ENCODE peak calls at places on chromosomes 7 and 10, in five cellular contexts. One of them, this sample, is unnamed.

GRCh38 chr7:27189560-27190283 is 4.7 kb upstream of the HOXA11 start:
- DNase-seq in sigmoid colon: no peak
- DNase-seq in pancreas: no peak
- DNase-seq in adrenal gland: no peak
- DNase-seq in brain microvascular endothelial cell: no peak
- DNase-seq in this sample: no peak

GRCh38 chr10:132512693-132513345 is 24.8 kb upstream of the INPP5A start:
- DNase-seq in pancreas: no peak
- DNase-seq in adrenal gland: no peak
- DNase-seq in brain microvascular endothelial cell: no peak
- DNase-seq in sigmoid colon: peak
- DNase-seq in this sample: peak

GRCh38 chr10:18658301-18658991 is 785 bp upstream of the ARL5B start:
- DNase-seq in pancreas: peak
- DNase-seq in brain microvascular endothelial cell: no peak
- DNase-seq in sigmoid colon: no peak
- DNase-seq in adrenal gland: peak
- DNase-seq in this sample: peak

GRCh38 chr10:97494863-97495506 is 3.2 kb downstream of the MMS19 start:
- DNase-seq in adrenal gland: no peak
- DNase-seq in pancreas: no peak
- DNase-seq in sigmoid colon: no peak
- DNase-seq in brain microvascular endothelial cell: peak
- DNase-seq in this sample: no peak

GRCh38 chr7:24883632-24884013 is 96.4 kb downstream of the OSBPL3 start:
- DNase-seq in pancreas: no peak
- DNase-seq in adrenal gland: no peak
- DNase-seq in brain microvascular endothelial cell: no peak
- DNase-seq in sigmoid colon: no peak
- DNase-seq in this sample: no peak

GRCh38 chr7:149302222-149302621 is 40.2 kb downstream of the ZNF783 start:
- DNase-seq in pancreas: no peak
- DNase-seq in adrenal gland: no peak
- DNase-seq in brain microvascular endothelial cell: no peak
- DNase-seq in sigmoid colon: no peak
- DNase-seq in this sample: no peak

GRCh38 chr10:19683326-19683725 is 132.9 kb upstream of the PLXDC2 start:
- DNase-seq in adrenal gland: no peak
- DNase-seq in sigmoid colon: no peak
- DNase-seq in brain microvascular endothelial cell: peak
- DNase-seq in pancreas: no peak
- DNase-seq in this sample: no peak

GRCh38 chr10:62414359-62414758 is 40.2 kb downstream of the ZNF365 start:
- DNase-seq in brain microvascular endothelial cell: no peak
- DNase-seq in sigmoid colon: no peak
- DNase-seq in adrenal gland: no peak
- DNase-seq in pancreas: no peak
- DNase-seq in this sample: no peak

GRCh38 chr10:123043409-123043925 is 34.7 kb downstream of the ACADSB start:
- DNase-seq in sigmoid colon: no peak
- DNase-seq in adrenal gland: peak
- DNase-seq in brain microvascular endothelial cell: peak
- DNase-seq in pancreas: no peak
- DNase-seq in this sample: peak

GRCh38 chr10:79266543-79267312 is 80.5 kb upstream of the PPIF start:
- DNase-seq in sigmoid colon: peak
- DNase-seq in adrenal gland: peak
- DNase-seq in brain microvascular endothelial cell: peak
- DNase-seq in pancreas: peak
- DNase-seq in this sample: no peak

GRCh38 chr7:13986208-13986607 is 3.3 kb downstream of the ETV1 start:
- DNase-seq in sigmoid colon: no peak
- DNase-seq in pancreas: no peak
- DNase-seq in brain microvascular endothelial cell: no peak
- DNase-seq in adrenal gland: no peak
- DNase-seq in this sample: no peak

GRCh38 chr7:8035647-8036518 is 67.3 kb downstream of the GLCCI1 start:
- DNase-seq in adrenal gland: no peak
- DNase-seq in pancreas: no peak
- DNase-seq in brain microvascular endothelial cell: peak
- DNase-seq in sigmoid colon: no peak
- DNase-seq in this sample: no peak

GRCh38 chr7:157487046-157487770 is 150.4 kb downstream of the DNAJB6 start:
- DNase-seq in sigmoid colon: peak
- DNase-seq in pancreas: no peak
- DNase-seq in brain microvascular endothelial cell: no peak
- DNase-seq in adrenal gland: no peak
- DNase-seq in this sample: no peak

GRCh38 chr7:101538596-101539459 is 90.3 kb downstream of the MYL10 start:
- DNase-seq in adrenal gland: peak
- DNase-seq in brain microvascular endothelial cell: peak
- DNase-seq in pancreas: peak
- DNase-seq in sigmoid colon: no peak
- DNase-seq in this sample: peak

GRCh38 chr10:78215645-78216044 is 182.0 kb downstream of the RPS24 start:
- DNase-seq in sigmoid colon: peak
- DNase-seq in brain microvascular endothelial cell: peak
- DNase-seq in adrenal gland: peak
- DNase-seq in pancreas: peak
- DNase-seq in this sample: peak

GRCh38 chr10:89332718-89333281 is 5.0 kb downstream of the IFIT3 start:
- DNase-seq in pancreas: no peak
- DNase-seq in brain microvascular endothelial cell: no peak
- DNase-seq in adrenal gland: no peak
- DNase-seq in sigmoid colon: no peak
- DNase-seq in this sample: no peak

GRCh38 chr10:102368072-102368471 is 27.4 kb upstream of the NFKB2 start:
- DNase-seq in brain microvascular endothelial cell: no peak
- DNase-seq in sigmoid colon: no peak
- DNase-seq in pancreas: no peak
- DNase-seq in adrenal gland: no peak
- DNase-seq in this sample: no peak

GRCh38 chr10:63539377-63539776 is 18.2 kb downstream of the REEP3 start:
- DNase-seq in adrenal gland: no peak
- DNase-seq in brain microvascular endothelial cell: no peak
- DNase-seq in sigmoid colon: no peak
- DNase-seq in pancreas: no peak
- DNase-seq in this sample: no peak

GRCh38 chr10:44938938-44939337 is 20.7 kb upstream of the RASSF4 start:
- DNase-seq in adrenal gland: no peak
- DNase-seq in brain microvascular endothelial cell: no peak
- DNase-seq in sigmoid colon: no peak
- DNase-seq in pancreas: peak
- DNase-seq in this sample: no peak

GRCh38 chr10:130339091-130339490 is 202.9 kb downstream of the GLRX3 start:
- DNase-seq in adrenal gland: no peak
- DNase-seq in sigmoid colon: no peak
- DNase-seq in pancreas: no peak
- DNase-seq in brain microvascular endothelial cell: no peak
- DNase-seq in this sample: no peak

GRCh38 chr7:102260856-102261255 is 25.8 kb upstream of the SH2B2 start:
- DNase-seq in pancreas: no peak
- DNase-seq in sigmoid colon: no peak
- DNase-seq in adrenal gland: peak
- DNase-seq in brain microvascular endothelial cell: peak
- DNase-seq in this sample: peak

GRCh38 chr10:123272171-123272570 is 118.0 kb downstream of the BUB3 start:
- DNase-seq in pancreas: no peak
- DNase-seq in sigmoid colon: no peak
- DNase-seq in adrenal gland: no peak
- DNase-seq in brain microvascular endothelial cell: no peak
- DNase-seq in this sample: no peak

GRCh38 chr7:47327698-47328391 is 254.1 kb downstream of the TNS3 start:
- DNase-seq in adrenal gland: peak
- DNase-seq in pancreas: peak
- DNase-seq in brain microvascular endothelial cell: peak
- DNase-seq in sigmoid colon: peak
- DNase-seq in this sample: peak

GRCh38 chr7:80618105-80618504 is 20.3 kb upstream of the CD36 start:
- DNase-seq in sigmoid colon: no peak
- DNase-seq in adrenal gland: no peak
- DNase-seq in brain microvascular endothelial cell: no peak
- DNase-seq in pancreas: no peak
- DNase-seq in this sample: no peak

GRCh38 chr10:102660891-102661613 is 16.8 kb downstream of the TRIM8 start:
- DNase-seq in brain microvascular endothelial cell: no peak
- DNase-seq in adrenal gland: peak
- DNase-seq in sigmoid colon: peak
- DNase-seq in pancreas: peak
- DNase-seq in this sample: peak

GRCh38 chr7:129390314-129390713 is 43.9 kb upstream of the STRIP2 start:
- DNase-seq in pancreas: no peak
- DNase-seq in brain microvascular endothelial cell: no peak
- DNase-seq in adrenal gland: no peak
- DNase-seq in sigmoid colon: no peak
- DNase-seq in this sample: no peak

GRCh38 chr7:131424219-131424822 is 96.6 kb downstream of the MKLN1 start:
- DNase-seq in adrenal gland: no peak
- DNase-seq in brain microvascular endothelial cell: peak
- DNase-seq in sigmoid colon: no peak
- DNase-seq in pancreas: no peak
- DNase-seq in this sample: no peak

GRCh38 chr10:36597921-36598320 is 527.5 kb upstream of the ANKRD30A start:
- DNase-seq in adrenal gland: no peak
- DNase-seq in sigmoid colon: no peak
- DNase-seq in pancreas: no peak
- DNase-seq in brain microvascular endothelial cell: no peak
- DNase-seq in this sample: no peak

GRCh38 chr10:97719602-97720001 is 6.1 kb downstream of the MARVELD1 start:
- DNase-seq in sigmoid colon: no peak
- DNase-seq in brain microvascular endothelial cell: no peak
- DNase-seq in adrenal gland: no peak
- DNase-seq in pancreas: no peak
- DNase-seq in this sample: no peak

GRCh38 chr7:40760293-40760964 is 625.6 kb downstream of the SUGCT start:
- DNase-seq in brain microvascular endothelial cell: no peak
- DNase-seq in pancreas: no peak
- DNase-seq in sigmoid colon: no peak
- DNase-seq in adrenal gland: no peak
- DNase-seq in this sample: no peak

GRCh38 chr7:4144801-4145470 is 537.2 kb upstream of the FOXK1 start:
- DNase-seq in pancreas: no peak
- DNase-seq in sigmoid colon: peak
- DNase-seq in brain microvascular endothelial cell: peak
- DNase-seq in adrenal gland: no peak
- DNase-seq in this sample: peak

GRCh38 chr10:65194555-65194954 is 1673.4 kb downstream of the REEP3 start:
- DNase-seq in adrenal gland: no peak
- DNase-seq in sigmoid colon: no peak
- DNase-seq in brain microvascular endothelial cell: peak
- DNase-seq in pancreas: no peak
- DNase-seq in this sample: no peak

DNA sequence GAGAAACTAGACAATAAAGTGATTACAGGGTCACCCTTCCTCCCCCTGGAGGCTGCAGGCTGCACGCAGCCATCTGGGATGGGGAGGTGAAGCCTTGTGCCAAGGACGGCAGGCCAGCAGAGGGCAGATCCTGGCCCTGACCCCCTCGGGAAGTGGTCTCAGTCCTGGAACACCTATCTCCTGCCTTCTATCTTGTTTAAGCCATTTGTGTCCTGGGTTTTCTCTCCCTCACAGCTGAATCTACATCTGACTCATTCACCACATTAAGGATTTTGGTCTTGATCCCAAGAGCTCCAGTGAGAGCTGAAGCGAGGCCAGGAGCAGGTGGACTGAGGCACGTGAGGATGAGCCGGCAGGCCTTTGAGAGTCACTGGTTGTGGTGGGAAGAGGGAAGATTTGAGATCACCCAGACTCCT is 16.4 kb upstream of the PARP12 start:
- DNase-seq in adrenal gland: peak
- DNase-seq in brain microvascular endothelial cell: peak
- DNase-seq in pancreas: no peak
- DNase-seq in sigmoid colon: no peak
- DNase-seq in this sample: peak
- TF ChIP-seq CTCF in adrenal gland: no peak
- TF ChIP-seq CTCF in brain microvascular endothelial cell: peak
- TF ChIP-seq CTCF in pancreas: no peak
- TF ChIP-seq CTCF in sigmoid colon: no peak
- TF ChIP-seq CTCF in this sample: no peak

GRCh38 chr7:155226261-155227003 is 71.2 kb upstream of the INSIG1 start:
- DNase-seq in adrenal gland: no peak
- DNase-seq in brain microvascular endothelial cell: no peak
- DNase-seq in sigmoid colon: peak
- DNase-seq in pancreas: peak
- DNase-seq in this sample: no peak
- H3K4me3 ChIP-seq in adrenal gland: no peak
- H3K4me3 ChIP-seq in brain microvascular endothelial cell: no peak
- H3K4me3 ChIP-seq in sigmoid colon: no peak
- H3K4me3 ChIP-seq in pancreas: peak
- H3K4me3 ChIP-seq in this sample: no peak

DNA sequence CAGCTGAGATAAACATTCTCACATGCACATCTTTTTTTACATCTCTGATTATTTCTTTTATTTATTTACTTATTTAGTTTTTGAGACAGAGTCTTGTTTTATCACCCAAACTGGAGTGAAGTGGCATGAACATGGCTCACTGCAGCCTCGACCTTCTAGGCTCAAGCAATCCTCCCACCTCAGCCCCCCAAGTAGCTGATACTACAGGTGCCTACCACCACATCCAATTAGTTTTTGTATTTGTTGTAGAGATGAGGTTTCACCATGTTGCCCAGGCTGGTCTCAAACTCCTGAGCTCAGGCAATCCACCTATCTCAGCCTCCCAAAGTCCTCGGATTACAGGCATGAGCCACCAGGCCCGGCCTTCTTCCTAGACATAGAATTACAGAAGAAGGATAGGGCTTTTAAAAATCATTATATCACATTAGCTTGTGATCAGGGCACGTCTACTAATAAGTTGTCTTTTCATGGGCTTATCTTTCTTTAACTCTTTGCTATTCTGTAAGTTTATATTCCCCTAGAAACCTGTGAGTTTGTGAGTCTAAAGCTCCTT is 5.9 kb downstream of the ASB15 start:
- DNase-seq in pancreas: no peak
- DNase-seq in sigmoid colon: no peak
- DNase-seq in adrenal gland: no peak
- DNase-seq in brain microvascular endothelial cell: no peak
- DNase-seq in this sample: no peak
- H3K27ac ChIP-seq in pancreas: no peak
- H3K27ac ChIP-seq in sigmoid colon: no peak
- H3K27ac ChIP-seq in adrenal gland: no peak
- H3K27ac ChIP-seq in brain microvascular endothelial cell: no peak
- H3K27ac ChIP-seq in this sample: no peak

DNA sequence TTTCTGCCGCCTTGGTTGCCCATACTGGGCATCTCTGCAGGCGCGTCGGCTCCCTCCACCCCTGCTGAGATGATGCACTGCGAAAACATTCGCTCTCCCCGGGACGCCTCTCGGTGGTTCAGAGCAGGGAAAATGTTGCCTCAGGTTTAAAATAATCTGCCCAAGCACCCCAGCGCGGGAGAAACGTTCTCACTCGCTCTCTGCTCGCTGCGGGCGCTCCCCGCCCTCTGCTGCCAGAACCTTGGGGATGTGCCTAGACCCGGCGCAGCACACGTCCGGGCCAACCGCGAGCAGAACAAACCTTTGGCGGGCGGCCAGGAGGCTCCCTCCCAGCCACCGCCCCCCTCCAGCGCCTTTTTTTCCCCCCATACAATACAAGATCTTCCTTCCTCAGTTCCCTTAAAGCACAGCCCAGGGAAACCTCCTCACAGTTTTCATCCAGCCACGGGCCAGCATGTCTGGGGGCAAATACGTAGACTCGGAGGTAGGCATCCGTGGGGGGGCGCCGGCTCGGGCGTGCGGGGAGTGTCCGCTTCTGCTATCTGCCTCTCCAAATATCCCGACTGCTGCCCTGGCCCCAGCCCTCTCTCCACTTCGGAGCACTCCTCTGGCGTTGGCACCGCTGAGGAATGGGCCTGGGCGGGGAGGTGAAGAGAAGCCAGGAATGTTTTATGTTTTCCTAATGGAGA is at the start of gene CAV1:
- DNase-seq in brain microvascular endothelial cell: peak
- DNase-seq in adrenal gland: peak
- DNase-seq in sigmoid colon: peak
- DNase-seq in pancreas: peak
- DNase-seq in this sample: peak
- TF ChIP-seq CTCF in brain microvascular endothelial cell: peak
- TF ChIP-seq CTCF in adrenal gland: no peak
- TF ChIP-seq CTCF in sigmoid colon: no peak
- TF ChIP-seq CTCF in pancreas: no peak
- TF ChIP-seq CTCF in this sample: no peak

This sample was measured in ovary.